ENCODE peak calls at places on chromosomes 4 and X, in eight cellular contexts. One of them, this sample, is unnamed.

GRCh38 chr4:124067031-124067430 is 645.5 kb downstream of the ANKRD50 start:
- DNase-seq in HL-60: no peak
- DNase-seq in Daoy: no peak
- DNase-seq in ovary: no peak
- DNase-seq in activated CD4-positive, alpha-beta memory T cell treated with anti-CD3 and anti-CD28 coated beads, Interleukin-2, amount 10 ng/mL, durations not matched to agents 7 days and 5 days: no peak
- DNase-seq in stimulated activated CD4-positive, alpha-beta T cell treated with anti-CD3 and anti-CD28 coated beads, Interleukin-4, amount 100 ng/mL, for 1 hour: no peak
- DNase-seq in HTR-8/SVneo: no peak
- DNase-seq in pancreas: no peak
- DNase-seq in this sample: no peak

GRCh38 chr4:47933798-47934197 is 19.4 kb upstream of the NFXL1 start:
- DNase-seq in HTR-8/SVneo: peak; percentile 32
- DNase-seq in Daoy: peak; percentile 10
- DNase-seq in activated CD4-positive, alpha-beta memory T cell treated with anti-CD3 and anti-CD28 coated beads, Interleukin-2, amount 10 ng/mL, durations not matched to agents 7 days and 5 days: no peak
- DNase-seq in pancreas: no peak
- DNase-seq in ovary: no peak
- DNase-seq in HL-60: no peak
- DNase-seq in stimulated activated CD4-positive, alpha-beta T cell treated with anti-CD3 and anti-CD28 coated beads, Interleukin-4, amount 100 ng/mL, for 1 hour: no peak
- DNase-seq in this sample: peak; percentile 81

GRCh38 chrX:119647552-119648420 is 41.6 kb upstream of the NKRF start:
- DNase-seq in HTR-8/SVneo: no peak
- DNase-seq in Daoy: no peak
- DNase-seq in activated CD4-positive, alpha-beta memory T cell treated with anti-CD3 and anti-CD28 coated beads, Interleukin-2, amount 10 ng/mL, durations not matched to agents 7 days and 5 days: peak; percentile 70
- DNase-seq in pancreas: no peak
- DNase-seq in ovary: no peak
- DNase-seq in stimulated activated CD4-positive, alpha-beta T cell treated with anti-CD3 and anti-CD28 coated beads, Interleukin-4, amount 100 ng/mL, for 1 hour: peak; percentile 59
- DNase-seq in HL-60: no peak
- DNase-seq in this sample: no peak

GRCh38 chrX:40449956-40450701 is 130.6 kb upstream of the ATP6AP2 start:
- DNase-seq in HTR-8/SVneo: no peak
- DNase-seq in pancreas: no peak
- DNase-seq in ovary: no peak
- DNase-seq in Daoy: no peak
- DNase-seq in activated CD4-positive, alpha-beta memory T cell treated with anti-CD3 and anti-CD28 coated beads, Interleukin-2, amount 10 ng/mL, durations not matched to agents 7 days and 5 days: no peak
- DNase-seq in stimulated activated CD4-positive, alpha-beta T cell treated with anti-CD3 and anti-CD28 coated beads, Interleukin-4, amount 100 ng/mL, for 1 hour: no peak
- DNase-seq in HL-60: no peak
- DNase-seq in this sample: peak; percentile 20

GRCh38 chrX:70268034-70268433 is at the start of gene ARR3:
- DNase-seq in ovary: no peak
- DNase-seq in activated CD4-positive, alpha-beta memory T cell treated with anti-CD3 and anti-CD28 coated beads, Interleukin-2, amount 10 ng/mL, durations not matched to agents 7 days and 5 days: no peak
- DNase-seq in HTR-8/SVneo: no peak
- DNase-seq in HL-60: no peak
- DNase-seq in stimulated activated CD4-positive, alpha-beta T cell treated with anti-CD3 and anti-CD28 coated beads, Interleukin-4, amount 100 ng/mL, for 1 hour: no peak
- DNase-seq in pancreas: no peak
- DNase-seq in Daoy: no peak
- DNase-seq in this sample: no peak

GRCh38 chrX:125205084-125205917 is 114.4 kb upstream of the TEX13C start:
- DNase-seq in ovary: no peak
- DNase-seq in HTR-8/SVneo: no peak
- DNase-seq in Daoy: peak; percentile 70
- DNase-seq in pancreas: peak; percentile 42
- DNase-seq in stimulated activated CD4-positive, alpha-beta T cell treated with anti-CD3 and anti-CD28 coated beads, Interleukin-4, amount 100 ng/mL, for 1 hour: peak; percentile 5
- DNase-seq in HL-60: peak; percentile 27
- DNase-seq in activated CD4-positive, alpha-beta memory T cell treated with anti-CD3 and anti-CD28 coated beads, Interleukin-2, amount 10 ng/mL, durations not matched to agents 7 days and 5 days: peak; percentile 26
- DNase-seq in this sample: peak; percentile 97

GRCh38 chr4:84684361-84684760 is 101.4 kb downstream of the CDS1 start:
- DNase-seq in HL-60: no peak
- DNase-seq in stimulated activated CD4-positive, alpha-beta T cell treated with anti-CD3 and anti-CD28 coated beads, Interleukin-4, amount 100 ng/mL, for 1 hour: no peak
- DNase-seq in pancreas: no peak
- DNase-seq in activated CD4-positive, alpha-beta memory T cell treated with anti-CD3 and anti-CD28 coated beads, Interleukin-2, amount 10 ng/mL, durations not matched to agents 7 days and 5 days: no peak
- DNase-seq in HTR-8/SVneo: no peak
- DNase-seq in ovary: no peak
- DNase-seq in Daoy: no peak
- DNase-seq in this sample: no peak

GRCh38 chr4:111323496-111323895 is 700.6 kb upstream of the PITX2 start:
- DNase-seq in Daoy: peak; percentile 6
- DNase-seq in pancreas: no peak
- DNase-seq in HL-60: no peak
- DNase-seq in activated CD4-positive, alpha-beta memory T cell treated with anti-CD3 and anti-CD28 coated beads, Interleukin-2, amount 10 ng/mL, durations not matched to agents 7 days and 5 days: no peak
- DNase-seq in stimulated activated CD4-positive, alpha-beta T cell treated with anti-CD3 and anti-CD28 coated beads, Interleukin-4, amount 100 ng/mL, for 1 hour: no peak
- DNase-seq in HTR-8/SVneo: peak; percentile 34
- DNase-seq in ovary: no peak
- DNase-seq in this sample: no peak

GRCh38 chr4:151260526-151260925 is 16.4 kb upstream of the PRSS48 start:
- DNase-seq in ovary: no peak
- DNase-seq in activated CD4-positive, alpha-beta memory T cell treated with anti-CD3 and anti-CD28 coated beads, Interleukin-2, amount 10 ng/mL, durations not matched to agents 7 days and 5 days: no peak
- DNase-seq in stimulated activated CD4-positive, alpha-beta T cell treated with anti-CD3 and anti-CD28 coated beads, Interleukin-4, amount 100 ng/mL, for 1 hour: no peak
- DNase-seq in HTR-8/SVneo: no peak
- DNase-seq in HL-60: no peak
- DNase-seq in pancreas: no peak
- DNase-seq in Daoy: peak; percentile 41
- DNase-seq in this sample: no peak

GRCh38 chr4:90145331-90145730 is 18.1 kb downstream of the CCSER1 start:
- DNase-seq in ovary: no peak
- DNase-seq in HL-60: no peak
- DNase-seq in Daoy: no peak
- DNase-seq in activated CD4-positive, alpha-beta memory T cell treated with anti-CD3 and anti-CD28 coated beads, Interleukin-2, amount 10 ng/mL, durations not matched to agents 7 days and 5 days: no peak
- DNase-seq in pancreas: no peak
- DNase-seq in HTR-8/SVneo: no peak
- DNase-seq in stimulated activated CD4-positive, alpha-beta T cell treated with anti-CD3 and anti-CD28 coated beads, Interleukin-4, amount 100 ng/mL, for 1 hour: no peak
- DNase-seq in this sample: peak; percentile 21

GRCh38 chrX:101219116-101219839 is at the start of gene DRP2:
- DNase-seq in pancreas: no peak
- DNase-seq in HTR-8/SVneo: no peak
- DNase-seq in ovary: no peak
- DNase-seq in HL-60: no peak
- DNase-seq in stimulated activated CD4-positive, alpha-beta T cell treated with anti-CD3 and anti-CD28 coated beads, Interleukin-4, amount 100 ng/mL, for 1 hour: no peak
- DNase-seq in activated CD4-positive, alpha-beta memory T cell treated with anti-CD3 and anti-CD28 coated beads, Interleukin-2, amount 10 ng/mL, durations not matched to agents 7 days and 5 days: no peak
- DNase-seq in Daoy: peak; percentile 27
- DNase-seq in this sample: peak; percentile 72

GRCh38 chr4:53558061-53558801 is 33.1 kb downstream of the LNX1 start:
- DNase-seq in pancreas: no peak
- DNase-seq in stimulated activated CD4-positive, alpha-beta T cell treated with anti-CD3 and anti-CD28 coated beads, Interleukin-4, amount 100 ng/mL, for 1 hour: no peak
- DNase-seq in activated CD4-positive, alpha-beta memory T cell treated with anti-CD3 and anti-CD28 coated beads, Interleukin-2, amount 10 ng/mL, durations not matched to agents 7 days and 5 days: no peak
- DNase-seq in HL-60: no peak
- DNase-seq in Daoy: peak; percentile 72
- DNase-seq in HTR-8/SVneo: no peak
- DNase-seq in ovary: no peak
- DNase-seq in this sample: peak; percentile 60

GRCh38 chr4:186554890-186555827 is at the start of gene MTNR1A:
- DNase-seq in Daoy: peak; percentile 9
- DNase-seq in pancreas: peak; percentile 11
- DNase-seq in ovary: no peak
- DNase-seq in HL-60: no peak
- DNase-seq in stimulated activated CD4-positive, alpha-beta T cell treated with anti-CD3 and anti-CD28 coated beads, Interleukin-4, amount 100 ng/mL, for 1 hour: no peak
- DNase-seq in HTR-8/SVneo: no peak
- DNase-seq in activated CD4-positive, alpha-beta memory T cell treated with anti-CD3 and anti-CD28 coated beads, Interleukin-2, amount 10 ng/mL, durations not matched to agents 7 days and 5 days: no peak
- DNase-seq in this sample: peak; percentile 79

GRCh38 chrX:155888139-155888538 is 7.0 kb downstream of the VAMP7 start:
- DNase-seq in activated CD4-positive, alpha-beta memory T cell treated with anti-CD3 and anti-CD28 coated beads, Interleukin-2, amount 10 ng/mL, durations not matched to agents 7 days and 5 days: no peak
- DNase-seq in HL-60: no peak
- DNase-seq in stimulated activated CD4-positive, alpha-beta T cell treated with anti-CD3 and anti-CD28 coated beads, Interleukin-4, amount 100 ng/mL, for 1 hour: no peak
- DNase-seq in Daoy: peak; percentile 45
- DNase-seq in HTR-8/SVneo: peak; percentile 37
- DNase-seq in pancreas: no peak
- DNase-seq in ovary: no peak
- DNase-seq in this sample: peak; percentile 28

GRCh38 chr4:69957209-69957608 is 8.3 kb downstream of the CSN2 start:
- DNase-seq in ovary: no peak
- DNase-seq in HL-60: no peak
- DNase-seq in stimulated activated CD4-positive, alpha-beta T cell treated with anti-CD3 and anti-CD28 coated beads, Interleukin-4, amount 100 ng/mL, for 1 hour: no peak
- DNase-seq in pancreas: no peak
- DNase-seq in Daoy: no peak
- DNase-seq in activated CD4-positive, alpha-beta memory T cell treated with anti-CD3 and anti-CD28 coated beads, Interleukin-2, amount 10 ng/mL, durations not matched to agents 7 days and 5 days: no peak
- DNase-seq in HTR-8/SVneo: no peak
- DNase-seq in this sample: no peak

GRCh38 chr4:88033309-88033708 is 25.9 kb downstream of the PKD2 start:
- DNase-seq in activated CD4-positive, alpha-beta memory T cell treated with anti-CD3 and anti-CD28 coated beads, Interleukin-2, amount 10 ng/mL, durations not matched to agents 7 days and 5 days: peak; percentile 33
- DNase-seq in HL-60: no peak
- DNase-seq in pancreas: peak; percentile 52
- DNase-seq in stimulated activated CD4-positive, alpha-beta T cell treated with anti-CD3 and anti-CD28 coated beads, Interleukin-4, amount 100 ng/mL, for 1 hour: no peak
- DNase-seq in ovary: peak; percentile 51
- DNase-seq in HTR-8/SVneo: no peak
- DNase-seq in Daoy: peak; percentile 37
- DNase-seq in this sample: peak; percentile 77

GRCh38 chr4:182770259-182770968 is 146.8 kb downstream of the DCTD start:
- DNase-seq in HL-60: no peak
- DNase-seq in stimulated activated CD4-positive, alpha-beta T cell treated with anti-CD3 and anti-CD28 coated beads, Interleukin-4, amount 100 ng/mL, for 1 hour: no peak
- DNase-seq in activated CD4-positive, alpha-beta memory T cell treated with anti-CD3 and anti-CD28 coated beads, Interleukin-2, amount 10 ng/mL, durations not matched to agents 7 days and 5 days: no peak
- DNase-seq in HTR-8/SVneo: no peak
- DNase-seq in ovary: no peak
- DNase-seq in pancreas: no peak
- DNase-seq in Daoy: no peak
- DNase-seq in this sample: no peak

GRCh38 chrX:130896816-130897508 is 6.0 kb downstream of the ENOX2 start:
- DNase-seq in ovary: no peak
- DNase-seq in activated CD4-positive, alpha-beta memory T cell treated with anti-CD3 and anti-CD28 coated beads, Interleukin-2, amount 10 ng/mL, durations not matched to agents 7 days and 5 days: no peak
- DNase-seq in Daoy: no peak
- DNase-seq in HTR-8/SVneo: no peak
- DNase-seq in stimulated activated CD4-positive, alpha-beta T cell treated with anti-CD3 and anti-CD28 coated beads, Interleukin-4, amount 100 ng/mL, for 1 hour: no peak
- DNase-seq in HL-60: no peak
- DNase-seq in pancreas: no peak
- DNase-seq in this sample: no peak

GRCh38 chr4:5989236-5990225 is 28.7 kb downstream of the C4orf50 start:
- DNase-seq in ovary: no peak
- DNase-seq in activated CD4-positive, alpha-beta memory T cell treated with anti-CD3 and anti-CD28 coated beads, Interleukin-2, amount 10 ng/mL, durations not matched to agents 7 days and 5 days: no peak
- DNase-seq in HTR-8/SVneo: no peak
- DNase-seq in Daoy: no peak
- DNase-seq in HL-60: no peak
- DNase-seq in pancreas: no peak
- DNase-seq in stimulated activated CD4-positive, alpha-beta T cell treated with anti-CD3 and anti-CD28 coated beads, Interleukin-4, amount 100 ng/mL, for 1 hour: no peak
- DNase-seq in this sample: no peak

GRCh38 chrX:13515181-13515930 is 54.0 kb upstream of the EGFL6 start:
- DNase-seq in HL-60: no peak
- DNase-seq in Daoy: no peak
- DNase-seq in stimulated activated CD4-positive, alpha-beta T cell treated with anti-CD3 and anti-CD28 coated beads, Interleukin-4, amount 100 ng/mL, for 1 hour: no peak
- DNase-seq in ovary: no peak
- DNase-seq in activated CD4-positive, alpha-beta memory T cell treated with anti-CD3 and anti-CD28 coated beads, Interleukin-2, amount 10 ng/mL, durations not matched to agents 7 days and 5 days: no peak
- DNase-seq in pancreas: no peak
- DNase-seq in HTR-8/SVneo: no peak
- DNase-seq in this sample: no peak

GRCh38 chr4:57020467-57021101 is 41.9 kb downstream of the POLR2B start:
- DNase-seq in Daoy: peak; percentile 59
- DNase-seq in activated CD4-positive, alpha-beta memory T cell treated with anti-CD3 and anti-CD28 coated beads, Interleukin-2, amount 10 ng/mL, durations not matched to agents 7 days and 5 days: no peak
- DNase-seq in stimulated activated CD4-positive, alpha-beta T cell treated with anti-CD3 and anti-CD28 coated beads, Interleukin-4, amount 100 ng/mL, for 1 hour: no peak
- DNase-seq in HL-60: no peak
- DNase-seq in ovary: no peak
- DNase-seq in pancreas: no peak
- DNase-seq in HTR-8/SVneo: peak; percentile 22
- DNase-seq in this sample: no peak

GRCh38 chr4:108060164-108060563 is 70.5 kb downstream of the HADH start:
- DNase-seq in ovary: no peak
- DNase-seq in pancreas: no peak
- DNase-seq in HL-60: no peak
- DNase-seq in stimulated activated CD4-positive, alpha-beta T cell treated with anti-CD3 and anti-CD28 coated beads, Interleukin-4, amount 100 ng/mL, for 1 hour: no peak
- DNase-seq in HTR-8/SVneo: peak; percentile 21
- DNase-seq in Daoy: peak; percentile 4
- DNase-seq in activated CD4-positive, alpha-beta memory T cell treated with anti-CD3 and anti-CD28 coated beads, Interleukin-2, amount 10 ng/mL, durations not matched to agents 7 days and 5 days: no peak
- DNase-seq in this sample: peak; percentile 38

GRCh38 chr4:92021203-92021602 is 282.6 kb upstream of the GRID2 start:
- DNase-seq in HTR-8/SVneo: no peak
- DNase-seq in Daoy: no peak
- DNase-seq in activated CD4-positive, alpha-beta memory T cell treated with anti-CD3 and anti-CD28 coated beads, Interleukin-2, amount 10 ng/mL, durations not matched to agents 7 days and 5 days: no peak
- DNase-seq in stimulated activated CD4-positive, alpha-beta T cell treated with anti-CD3 and anti-CD28 coated beads, Interleukin-4, amount 100 ng/mL, for 1 hour: no peak
- DNase-seq in ovary: no peak
- DNase-seq in pancreas: no peak
- DNase-seq in HL-60: no peak
- DNase-seq in this sample: peak; percentile 23

GRCh38 chrX:28324306-28324705 is 262.9 kb upstream of the IL1RAPL1 start:
- DNase-seq in activated CD4-positive, alpha-beta memory T cell treated with anti-CD3 and anti-CD28 coated beads, Interleukin-2, amount 10 ng/mL, durations not matched to agents 7 days and 5 days: no peak
- DNase-seq in stimulated activated CD4-positive, alpha-beta T cell treated with anti-CD3 and anti-CD28 coated beads, Interleukin-4, amount 100 ng/mL, for 1 hour: no peak
- DNase-seq in HTR-8/SVneo: no peak
- DNase-seq in HL-60: no peak
- DNase-seq in ovary: no peak
- DNase-seq in Daoy: no peak
- DNase-seq in pancreas: no peak
- DNase-seq in this sample: no peak

GRCh38 chr4:26938516-26938915 is 77.9 kb downstream of the STIM2 start:
- DNase-seq in stimulated activated CD4-positive, alpha-beta T cell treated with anti-CD3 and anti-CD28 coated beads, Interleukin-4, amount 100 ng/mL, for 1 hour: no peak
- DNase-seq in Daoy: no peak
- DNase-seq in ovary: no peak
- DNase-seq in HTR-8/SVneo: no peak
- DNase-seq in pancreas: no peak
- DNase-seq in HL-60: no peak
- DNase-seq in activated CD4-positive, alpha-beta memory T cell treated with anti-CD3 and anti-CD28 coated beads, Interleukin-2, amount 10 ng/mL, durations not matched to agents 7 days and 5 days: no peak
- DNase-seq in this sample: no peak

GRCh38 chr4:93646225-93646930 is 182.2 kb upstream of the ATOH1 start:
- DNase-seq in HTR-8/SVneo: no peak
- DNase-seq in pancreas: no peak
- DNase-seq in stimulated activated CD4-positive, alpha-beta T cell treated with anti-CD3 and anti-CD28 coated beads, Interleukin-4, amount 100 ng/mL, for 1 hour: no peak
- DNase-seq in activated CD4-positive, alpha-beta memory T cell treated with anti-CD3 and anti-CD28 coated beads, Interleukin-2, amount 10 ng/mL, durations not matched to agents 7 days and 5 days: no peak
- DNase-seq in Daoy: peak; percentile 4
- DNase-seq in ovary: no peak
- DNase-seq in HL-60: no peak
- DNase-seq in this sample: peak; percentile 91

GRCh38 chr4:30721353-30722091 is 1.4 kb downstream of the PCDH7 start:
- DNase-seq in Daoy: peak; percentile 5
- DNase-seq in HL-60: no peak
- DNase-seq in pancreas: no peak
- DNase-seq in HTR-8/SVneo: peak; percentile 20
- DNase-seq in activated CD4-positive, alpha-beta memory T cell treated with anti-CD3 and anti-CD28 coated beads, Interleukin-2, amount 10 ng/mL, durations not matched to agents 7 days and 5 days: no peak
- DNase-seq in stimulated activated CD4-positive, alpha-beta T cell treated with anti-CD3 and anti-CD28 coated beads, Interleukin-4, amount 100 ng/mL, for 1 hour: peak; percentile 15
- DNase-seq in ovary: no peak
- DNase-seq in this sample: peak; percentile 90

GRCh38 chr4:86302242-86302641 is 57.6 kb downstream of the MAPK10 start:
- DNase-seq in Daoy: peak; percentile 2
- DNase-seq in activated CD4-positive, alpha-beta memory T cell treated with anti-CD3 and anti-CD28 coated beads, Interleukin-2, amount 10 ng/mL, durations not matched to agents 7 days and 5 days: no peak
- DNase-seq in HTR-8/SVneo: no peak
- DNase-seq in stimulated activated CD4-positive, alpha-beta T cell treated with anti-CD3 and anti-CD28 coated beads, Interleukin-4, amount 100 ng/mL, for 1 hour: no peak
- DNase-seq in ovary: peak; percentile 72
- DNase-seq in HL-60: no peak
- DNase-seq in pancreas: peak; percentile 18
- DNase-seq in this sample: peak; percentile 92

GRCh38 chrX:47458528-47458927 is 24.5 kb downstream of the ZNF41 start:
- DNase-seq in HL-60: no peak
- DNase-seq in activated CD4-positive, alpha-beta memory T cell treated with anti-CD3 and anti-CD28 coated beads, Interleukin-2, amount 10 ng/mL, durations not matched to agents 7 days and 5 days: no peak
- DNase-seq in Daoy: no peak
- DNase-seq in HTR-8/SVneo: no peak
- DNase-seq in pancreas: no peak
- DNase-seq in stimulated activated CD4-positive, alpha-beta T cell treated with anti-CD3 and anti-CD28 coated beads, Interleukin-4, amount 100 ng/mL, for 1 hour: no peak
- DNase-seq in ovary: no peak
- DNase-seq in this sample: no peak

GRCh38 chr4:70704333-70705145 is 16.2 kb downstream of the UTP3 start:
- DNase-seq in stimulated activated CD4-positive, alpha-beta T cell treated with anti-CD3 and anti-CD28 coated beads, Interleukin-4, amount 100 ng/mL, for 1 hour: peak; percentile 51
- DNase-seq in activated CD4-positive, alpha-beta memory T cell treated with anti-CD3 and anti-CD28 coated beads, Interleukin-2, amount 10 ng/mL, durations not matched to agents 7 days and 5 days: peak; percentile 59
- DNase-seq in Daoy: peak; percentile 77
- DNase-seq in HL-60: no peak
- DNase-seq in HTR-8/SVneo: peak; percentile 57
- DNase-seq in ovary: peak; percentile 85
- DNase-seq in pancreas: peak; percentile 84
- DNase-seq in this sample: peak; percentile 84

GRCh38 chrX:13386636-13387035 is 66.8 kb upstream of the ATXN3L start:
- DNase-seq in HL-60: no peak
- DNase-seq in stimulated activated CD4-positive, alpha-beta T cell treated with anti-CD3 and anti-CD28 coated beads, Interleukin-4, amount 100 ng/mL, for 1 hour: no peak
- DNase-seq in activated CD4-positive, alpha-beta memory T cell treated with anti-CD3 and anti-CD28 coated beads, Interleukin-2, amount 10 ng/mL, durations not matched to agents 7 days and 5 days: no peak
- DNase-seq in Daoy: no peak
- DNase-seq in pancreas: no peak
- DNase-seq in ovary: no peak
- DNase-seq in HTR-8/SVneo: no peak
- DNase-seq in this sample: no peak

GRCh38 chr4:37717575-37717974 is 31.4 kb upstream of the RELL1 start:
- DNase-seq in activated CD4-positive, alpha-beta memory T cell treated with anti-CD3 and anti-CD28 coated beads, Interleukin-2, amount 10 ng/mL, durations not matched to agents 7 days and 5 days: no peak
- DNase-seq in HL-60: peak; percentile 12
- DNase-seq in pancreas: no peak
- DNase-seq in Daoy: peak; percentile 71
- DNase-seq in stimulated activated CD4-positive, alpha-beta T cell treated with anti-CD3 and anti-CD28 coated beads, Interleukin-4, amount 100 ng/mL, for 1 hour: no peak
- DNase-seq in HTR-8/SVneo: no peak
- DNase-seq in ovary: no peak
- DNase-seq in this sample: no peak